ENCODE peak calls at places on chromosomes 4 and X, in four cellular contexts. W is K562, B is GM12891, A is GM12878. H is an unnamed sample.

GRCh38 chr4:96784336-96784735 is 944.4 kb downstream of the PDHA2 start:
- DNase-seq in B (no peak), A (no peak), W (no peak), H (no peak)

GRCh38 chr4:2135083-2135482 is 76.0 kb downstream of the NAT8L start:
- DNase-seq in W (peak; percentile 27), B (no peak), A (no peak), H (peak; percentile 77)

GRCh38 chr4:71222661-71223060 is 116.2 kb upstream of the SLC4A4 start:
- DNase-seq in A (no peak), B (no peak), W (no peak), H (no peak)

GRCh38 chr4:75612306-75612705 is 18.0 kb downstream of the CDKL2 start:
- DNase-seq in A (no peak), W (no peak), B (no peak), H (no peak)

GRCh38 chr4:137106287-137106686 is 426.0 kb downstream of the PCDH18 start:
- DNase-seq in W (no peak), B (no peak), A (no peak), H (no peak)

GRCh38 chr4:11543710-11544109 is 115.0 kb upstream of the HS3ST1 start:
- DNase-seq in W (no peak), B (no peak), A (no peak), H (no peak)

GRCh38 chr4:128917781-128918180 is 108.3 kb downstream of the JADE1 start:
- DNase-seq in A (peak; percentile 68), B (no peak), W (no peak), H (no peak)

GRCh38 chr4:1060121-1060520 is 48.7 kb downstream of the FGFRL1 start:
- DNase-seq in W (no peak), B (no peak), A (no peak), H (no peak)

GRCh38 chrX:4550018-4550417 is 836.6 kb upstream of the PRKX start:
- DNase-seq in B (no peak), W (no peak), A (no peak), H (peak; percentile 10)

GRCh38 chrX:112356031-112356430 is 273.5 kb upstream of the TRPC5 start:
- DNase-seq in B (no peak), A (no peak), W (no peak), H (no peak)

GRCh38 chrX:38008658-38009057 is 2.3 kb downstream of the SYTL5 start:
- DNase-seq in B (no peak), A (no peak), W (no peak), H (no peak)

GRCh38 chrX:125998432-125998831 is 167.7 kb downstream of the DCAF12L2 start:
- DNase-seq in A (no peak), W (no peak), B (no peak), H (no peak)

GRCh38 chrX:87338510-87338909 is 179.1 kb upstream of the KLHL4 start:
- DNase-seq in B (no peak), W (peak; percentile 20), A (no peak), H (peak; percentile 1)

GRCh38 chr4:66489370-66489769 is 819.1 kb upstream of the EPHA5 start:
- DNase-seq in W (no peak), A (no peak), B (no peak), H (no peak)

GRCh38 chr4:94798808-94799207 is 41.1 kb downstream of the BMPR1B start:
- DNase-seq in W (no peak), A (no peak), B (no peak), H (no peak)

GRCh38 chr4:55612341-55612740 is 20.3 kb upstream of the PDCL2 start:
- DNase-seq in B (no peak), W (no peak), A (no peak), H (no peak)

GRCh38 chr4:3386486-3386885 is 55.3 kb upstream of the HGFAC start:
- DNase-seq in A (no peak), W (no peak), B (no peak), H (no peak)

GRCh38 chrX:67094061-67094460 is 449.8 kb upstream of the AR start:
- DNase-seq in A (no peak), W (no peak), B (no peak), H (no peak)

GRCh38 chrX:38489341-38489740 is 72.0 kb upstream of the TSPAN7 start:
- DNase-seq in B (no peak), A (no peak), W (no peak), H (no peak)

GRCh38 chr4:105786748-105787147 is 78.2 kb downstream of the GSTCD start:
- DNase-seq in B (no peak), W (no peak), A (no peak), H (no peak)

GRCh38 chr4:126738926-126739325 is 893.8 kb upstream of the INTU start:
- DNase-seq in B (no peak), W (no peak), A (no peak), H (no peak)

GRCh38 chrX:4850312-4850711 is 1136.9 kb upstream of the PRKX start:
- DNase-seq in B (no peak), A (no peak), W (no peak), H (no peak)

GRCh38 chrX:8139713-8140112 is 31.4 kb downstream of the VCX2 start:
- DNase-seq in B (no peak), W (no peak), A (no peak), H (no peak)

GRCh38 chrX:46326161-46326560 is 219.1 kb downstream of the ZNF674 start:
- DNase-seq in W (no peak), B (no peak), A (no peak), H (no peak)

GRCh38 chrX:85114171-85114570 is 110.5 kb downstream of the APOOL start:
- DNase-seq in W (no peak), B (no peak), A (no peak), H (no peak)

GRCh38 chr4:87973283-87974169 is 2.0 kb upstream of the SPP1 start:
- DNase-seq in B (no peak), A (no peak), W (peak; percentile 47), H (peak; percentile 34)

GRCh38 chr4:46648088-46648744 is 258.3 kb upstream of the GABRA2 start:
- DNase-seq in A (no peak), B (peak; percentile 1), W (peak; percentile 18), H (peak; percentile 13)
- TF ChIP-seq SPI1 in A (no peak), B (no peak), W (no peak), H (no peak)

GRCh38 chrX:129690435-129690834 is 35.7 kb upstream of the APLN start:
- DNase-seq in B (no peak), A (no peak), W (no peak), H (no peak)
- TF ChIP-seq SPI1 in B (no peak), A (no peak), W (no peak), H (no peak)

GRCh38 chr4:180084561-180084960 is 2158.6 kb upstream of the TENM3 start:
- DNase-seq in A (no peak), B (no peak), W (no peak), H (no peak)
- TF ChIP-seq SPI1 in A (no peak), B (no peak), W (no peak), H (no peak)

DNA sequence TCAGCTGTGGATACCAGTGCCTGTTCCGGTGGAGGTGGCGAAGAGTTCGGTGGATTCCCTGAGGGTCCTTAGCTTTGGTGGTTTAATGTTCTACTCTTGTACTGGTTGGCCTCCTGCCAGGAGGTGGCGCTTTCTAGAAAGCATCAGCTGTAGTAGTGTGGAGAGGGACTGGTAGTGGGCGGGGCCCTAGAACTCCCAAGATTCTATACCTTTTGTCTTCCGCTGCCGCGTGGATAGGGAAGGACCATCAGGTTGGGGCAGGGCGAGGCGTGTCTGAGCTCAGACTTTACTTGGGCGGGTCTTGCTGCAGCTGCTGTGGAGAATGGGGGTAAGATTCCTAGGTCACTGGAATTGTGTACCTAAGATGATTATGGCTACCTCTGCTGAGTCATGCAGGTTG is 390.3 kb downstream of the FAM47A start:
- DNase-seq in A (no peak), W (peak; percentile 2), B (no peak), H (no peak)
- TF ChIP-seq SPI1 in A (no peak), W (no peak), B (no peak), H (no peak)

GRCh38 chr4:61380865-61381264 is 180.7 kb downstream of the ADGRL3 start:
- DNase-seq in B (no peak), A (no peak), W (no peak), H (no peak)

GRCh38 chr4:61374612-61374920 is 174.4 kb downstream of the ADGRL3 start:
- DNase-seq in B (no peak), W (no peak), A (no peak), H (no peak)

GRCh38 chr4:61375316-61375715 is 175.2 kb downstream of the ADGRL3 start:
- DNase-seq in B (no peak), A (no peak), W (no peak), H (peak; percentile 8)

GRCh38 chr4:61376301-61376700 is 176.2 kb downstream of the ADGRL3 start:
- DNase-seq in A (no peak), W (no peak), B (no peak), H (no peak)

DNA sequence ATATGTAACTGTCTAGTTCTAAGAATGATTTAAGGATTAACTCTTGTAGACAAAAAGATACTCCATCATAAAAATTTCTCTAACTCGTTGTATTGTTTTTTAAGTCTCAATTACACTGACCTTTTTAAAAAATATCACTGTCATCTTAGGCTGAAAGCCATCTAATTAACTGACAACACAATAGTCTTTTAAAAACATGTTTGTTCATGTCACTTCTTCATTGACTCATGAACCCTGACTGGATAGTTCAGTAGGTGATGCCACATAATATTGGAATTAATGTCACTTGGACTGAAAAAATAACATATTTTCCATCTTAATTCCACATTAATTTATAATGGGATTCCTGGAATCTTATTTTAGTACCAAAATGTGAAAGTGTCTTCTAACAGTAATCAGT is 179.3 kb downstream of the ADGRL3 start:
- DNase-seq in A (no peak), B (no peak), W (no peak), H (no peak)
- TF ChIP-seq SPI1 in A (no peak), B (no peak), W (no peak), H (no peak)

DNA sequence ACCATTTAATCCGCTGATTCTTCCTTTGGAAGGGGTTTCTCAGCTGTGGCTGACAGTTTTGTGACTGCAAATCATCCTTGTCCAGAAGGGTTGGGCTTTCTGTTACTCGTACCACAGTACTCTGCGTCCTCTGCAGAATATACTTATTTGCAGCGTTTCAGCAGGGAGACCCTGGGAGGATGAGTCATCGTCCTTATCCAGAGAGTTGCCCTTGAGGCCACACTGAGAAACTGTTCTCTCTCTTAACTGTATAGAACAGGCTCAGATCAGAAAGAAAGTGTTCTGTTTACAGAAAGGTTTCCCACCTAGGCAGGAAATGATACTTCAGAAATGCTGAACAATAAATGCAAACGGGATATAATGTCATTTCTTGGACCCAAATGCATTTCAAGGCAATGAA is 47.7 kb upstream of the DDX53 start:
- DNase-seq in B (no peak), W (peak; percentile 41), A (no peak), H (no peak)
- TF ChIP-seq SPI1 in B (no peak), W (no peak), A (no peak), H (no peak)

GRCh38 chrX:30283456-30284200 is 25.6 kb downstream of the NR0B1 start:
- DNase-seq in W (peak; percentile 72), A (no peak), B (no peak), H (peak; percentile 23)
- TF ChIP-seq SPI1 in W (no peak), A (no peak), B (no peak), H (no peak)

GRCh38 chr4:6763330-6763851 is 19.1 kb upstream of the KIAA0232 start:
- DNase-seq in A (no peak), B (no peak), W (peak; percentile 72), H (no peak)
- TF ChIP-seq SPI1 in A (no peak), B (no peak), W (peak; percentile 90), H (peak; percentile 80)

GRCh38 chr4:83241132-83241531 is 43.5 kb downstream of the COQ2 start:
- DNase-seq in B (no peak), W (no peak), A (no peak), H (no peak)
- TF ChIP-seq SPI1 in B (no peak), W (no peak), A (no peak), H (no peak)

GRCh38 chr4:102518703-102519131 is 17.6 kb downstream of the NFKB1 start:
- DNase-seq in B (no peak), A (no peak), W (no peak), H (no peak)
- TF ChIP-seq SPI1 in B (no peak), A (no peak), W (no peak), H (no peak)

H was measured in HL-60.